ENCODE peak calls at places on chromosomes 3 and 15, in seven cellular contexts. M is tibial artery; R is stimulated activated CD4-positive, alpha-beta T cell treated with anti-CD3 and anti-CD28 coated beads, Interleukin-2, amount 100 ng/mL, for 48 hours; V is AG08396; F is lung microvascular endothelial cell; A is Calu3; D is caudate nucleus. Q is an unnamed sample.

GRCh38 chr15:25859838-25860645 is 3.1 kb downstream of the ATP10A start:
- DNase-seq in F (no peak), A (no peak), M (peak; percentile 58), D (no peak), R (no peak), V (no peak), Q (no peak)

GRCh38 chr3:196603683-196604082 is 35.2 kb downstream of the FBXO45 start:
- DNase-seq in R (no peak), V (no peak), D (no peak), F (no peak), A (no peak), M (no peak), Q (no peak)

GRCh38 chr15:73630030-73630429 is 3.2 kb downstream of the NPTN start:
- DNase-seq in F (no peak), R (no peak), D (no peak), V (no peak), A (no peak), M (no peak), Q (no peak)

GRCh38 chr3:170346481-170347125 is 10.9 kb upstream of the SKIL start:
- DNase-seq in A (no peak), M (no peak), D (no peak), F (no peak), R (no peak), V (peak; percentile 38), Q (no peak)

GRCh38 chr3:148173836-148174235 is 523.9 kb upstream of the AGTR1 start:
- DNase-seq in D (no peak), M (no peak), A (no peak), R (no peak), F (no peak), V (no peak), Q (no peak)

GRCh38 chr3:64867204-64867603 is 179.4 kb upstream of the ADAMTS9 start:
- DNase-seq in R (no peak), A (no peak), F (peak; percentile 7), V (no peak), M (no peak), D (no peak), Q (no peak)

GRCh38 chr3:126784254-126784653 is 80.2 kb downstream of the CHCHD6 start:
- DNase-seq in D (no peak), V (no peak), M (no peak), F (no peak), R (no peak), A (no peak), Q (no peak)

GRCh38 chr3:196812853-196813252 is 54.9 kb upstream of the SENP5 start:
- DNase-seq in F (no peak), A (no peak), R (no peak), D (no peak), V (no peak), M (no peak), Q (no peak)

GRCh38 chr15:98649996-98650870 is 1.9 kb downstream of the IGF1R start:
- DNase-seq in V (peak; percentile 42), F (peak; percentile 55), M (no peak), D (no peak), A (peak; percentile 55), R (peak; percentile 31), Q (peak; percentile 27)

GRCh38 chr3:108461641-108462040 is 48.8 kb downstream of the MYH15 start:
- DNase-seq in M (no peak), V (no peak), R (no peak), F (no peak), A (no peak), D (no peak), Q (no peak)

GRCh38 chr3:9715127-9715526 is 11.5 kb downstream of the CPNE9 start:
- DNase-seq in R (no peak), V (no peak), D (no peak), F (no peak), M (no peak), A (peak; percentile 46), Q (no peak)

GRCh38 chr3:177358968-177359600 is 161.8 kb upstream of the TBL1XR1 start:
- DNase-seq in M (peak; percentile 29), D (no peak), R (peak; percentile 33), V (no peak), A (peak; percentile 57), F (peak; percentile 65), Q (peak; percentile 24)

GRCh38 chr3:31981206-31982181 is at the start of the genes OSBPL10 and ZNF860:
- DNase-seq in D (peak; percentile 29), V (peak; percentile 81), M (peak; percentile 92), A (peak; percentile 91), F (peak; percentile 95), R (no peak), Q (peak; percentile 46)

GRCh38 chr15:97978408-97979130 is 18.1 kb downstream of the ARRDC4 start:
- DNase-seq in D (no peak), R (no peak), V (peak; percentile 19), F (no peak), A (no peak), M (no peak), Q (no peak)

GRCh38 chr3:151890721-151891141 is 17.3 kb downstream of the SUCNR1 start:
- DNase-seq in M (no peak), D (no peak), F (no peak), R (no peak), A (no peak), V (no peak), Q (no peak)

GRCh38 chr15:35465763-35466162 is 80.2 kb downstream of the DPH6 start:
- DNase-seq in D (no peak), M (no peak), A (no peak), V (no peak), F (no peak), R (no peak), Q (no peak)

GRCh38 chr3:172751188-172751571 is 654 bp downstream of the ECT2 start:
- DNase-seq in M (no peak), A (no peak), F (peak; percentile 35), V (peak; percentile 20), R (no peak), D (no peak), Q (no peak)

GRCh38 chr3:58041826-58042324 is 33.7 kb downstream of the FLNB start:
- DNase-seq in F (peak; percentile 46), V (peak; percentile 43), M (no peak), D (no peak), R (no peak), A (no peak), Q (no peak)

GRCh38 chr15:88021601-88022000 is 234.9 kb downstream of the NTRK3 start:
- DNase-seq in A (no peak), V (no peak), D (no peak), M (no peak), F (no peak), R (no peak), Q (no peak)